ENCODE peak calls at places on chromosomes 11 and 22, in seven cellular contexts. O is stimulated activated CD8-positive, alpha-beta memory T cell treated with anti-CD3 and anti-CD28 coated beads, Interleukin-12 subunit alpha, Interleukin-12 subunit beta, amount 100 ng/mL, for 4 hours; N is progenitor cell of endocrine pancreas; V is Panc1; Z is HAP-1; C is CD4-positive, alpha-beta T cell; T is activated CD8-positive, alpha-beta T cell treated with anti-CD3 and anti-CD28 coated beads for 36 hours. Q is an unnamed sample.

GRCh38 chr22:26846645-26847044 is 189.3 kb downstream of the MIAT start:
- DNase-seq in O (no peak), N (no peak), V (no peak), Z (no peak), C (no peak), T (peak), Q (no peak)

GRCh38 chr11:71927813-71928738 is at the start of gene XNDC1N:
- DNase-seq in O (no peak), N (peak), V (no peak), Z (peak), C (no peak), T (peak), Q (peak)

GRCh38 chr11:58466293-58466692 is 24.3 kb upstream of the OR5B12 start:
- DNase-seq in O (no peak), N (no peak), V (no peak), Z (no peak), C (no peak), T (no peak), Q (no peak)

GRCh38 chr11:75490221-75491181 is 35.2 kb downstream of the GDPD5 start:
- DNase-seq in O (no peak), N (no peak), V (no peak), Z (no peak), C (no peak), T (no peak), Q (no peak)

GRCh38 chr11:76604652-76605241 is 65.8 kb downstream of the LRRC32 start:
- DNase-seq in O (no peak), N (no peak), V (no peak), Z (no peak), C (no peak), T (no peak), Q (peak)

GRCh38 chr11:2678396-2678795 is 21.4 kb downstream of the KCNQ1OT1 start:
- DNase-seq in O (no peak), N (no peak), V (no peak), Z (no peak), C (no peak), T (no peak), Q (no peak)

GRCh38 chr11:111846063-111846462 is 25.3 kb downstream of the ALG9 start:
- DNase-seq in O (no peak), N (no peak), V (no peak), Z (no peak), C (no peak), T (no peak), Q (no peak)

GRCh38 chr22:46728470-46728869 is 9.6 kb downstream of the CERK start:
- DNase-seq in O (no peak), N (no peak), V (no peak), Z (no peak), C (no peak), T (no peak), Q (no peak)

GRCh38 chr11:2812371-2812991 is 73.1 kb downstream of the CDKN1C start:
- DNase-seq in O (no peak), N (no peak), V (no peak), Z (no peak), C (no peak), T (peak), Q (peak)

Q was measured in sigmoid colon.